ENCODE peak calls at places on chromosomes 5 and 9, in nine cellular contexts. G is PC-3, J is GM23248, X is endothelial cell of umbilical vein, O is fibroblast of lung, H is aorta, B is hepatocyte, P is PC-9, M is ascending aorta. F is an unnamed sample. For H3K4me1, the result is how much of the 10 kb centered on the place peaks cover.

GRCh38 chr9:94900222-94901018 is 173.9 kb downstream of the AOPEP start:
- DNase-seq in G (peak), J (peak), X (peak), O (peak), H (no peak), B (peak), P (peak), M (no peak), F (no peak)

GRCh38 chr9:15935661-15936315 is 382.9 kb downstream of the CCDC171 start:
- DNase-seq in G (no peak), J (peak), X (no peak), O (peak), H (no peak), B (no peak), P (no peak), M (no peak), F (no peak)

GRCh38 chr5:569868-570361 is 42.2 kb upstream of the CEP72 start:
- DNase-seq in G (no peak), J (no peak), X (no peak), O (no peak), H (peak), B (no peak), P (no peak), M (no peak), F (peak)

GRCh38 chr9:5524090-5524489 is 13.8 kb downstream of the PDCD1LG2 start:
- DNase-seq in G (no peak), J (no peak), X (no peak), O (no peak), H (no peak), B (no peak), P (no peak), M (no peak), F (no peak)

GRCh38 chr9:129493002-129493713 is 127.7 kb downstream of the C9orf50 start:
- DNase-seq in G (no peak), J (no peak), X (no peak), O (no peak), H (no peak), B (no peak), P (no peak), M (no peak), F (no peak)

GRCh38 chr9:135329571-135330306 is 149.8 kb upstream of the PPP1R26 start:
- DNase-seq in G (no peak), J (no peak), X (no peak), O (no peak), H (no peak), B (no peak), P (no peak), M (no peak), F (peak)

GRCh38 chr5:113183694-113184093 is 207.1 kb downstream of the DCP2 start:
- DNase-seq in G (no peak), J (no peak), X (no peak), O (no peak), H (no peak), B (no peak), P (no peak), M (no peak), F (no peak)

GRCh38 chr5:40681351-40682311 is 1.9 kb downstream of the PTGER4 start:
- DNase-seq in G (no peak), J (peak), X (peak), O (peak), H (peak), B (peak), P (no peak), M (no peak), F (peak)

GRCh38 chr9:134634667-134635230 is 6.9 kb upstream of the COL5A1 start:
- DNase-seq in G (no peak), J (no peak), X (no peak), O (no peak), H (no peak), B (no peak), P (no peak), M (no peak), F (peak)

GRCh38 chr5:181242031-181242451 is 1.7 kb downstream of the RACK1 start:
- DNase-seq in G (no peak), J (peak), X (no peak), O (no peak), H (peak), B (no peak), P (no peak), M (no peak), F (no peak)

GRCh38 chr5:181245427-181246275 is 1.9 kb upstream of the RACK1 start:
- DNase-seq in G (no peak), J (no peak), X (no peak), O (no peak), H (no peak), B (peak), P (no peak), M (no peak), F (no peak)

GRCh38 chr5:181241393-181241975 is 2.2 kb downstream of the RACK1 start:
- DNase-seq in G (peak), J (peak), X (peak), O (peak), H (peak), B (peak), P (peak), M (no peak), F (no peak)

GRCh38 chr5:181243020-181243520 is 636 bp downstream of the RACK1 start:
- DNase-seq in G (no peak), J (peak), X (peak), O (no peak), H (peak), B (peak), P (no peak), M (no peak), F (no peak)

DNA sequence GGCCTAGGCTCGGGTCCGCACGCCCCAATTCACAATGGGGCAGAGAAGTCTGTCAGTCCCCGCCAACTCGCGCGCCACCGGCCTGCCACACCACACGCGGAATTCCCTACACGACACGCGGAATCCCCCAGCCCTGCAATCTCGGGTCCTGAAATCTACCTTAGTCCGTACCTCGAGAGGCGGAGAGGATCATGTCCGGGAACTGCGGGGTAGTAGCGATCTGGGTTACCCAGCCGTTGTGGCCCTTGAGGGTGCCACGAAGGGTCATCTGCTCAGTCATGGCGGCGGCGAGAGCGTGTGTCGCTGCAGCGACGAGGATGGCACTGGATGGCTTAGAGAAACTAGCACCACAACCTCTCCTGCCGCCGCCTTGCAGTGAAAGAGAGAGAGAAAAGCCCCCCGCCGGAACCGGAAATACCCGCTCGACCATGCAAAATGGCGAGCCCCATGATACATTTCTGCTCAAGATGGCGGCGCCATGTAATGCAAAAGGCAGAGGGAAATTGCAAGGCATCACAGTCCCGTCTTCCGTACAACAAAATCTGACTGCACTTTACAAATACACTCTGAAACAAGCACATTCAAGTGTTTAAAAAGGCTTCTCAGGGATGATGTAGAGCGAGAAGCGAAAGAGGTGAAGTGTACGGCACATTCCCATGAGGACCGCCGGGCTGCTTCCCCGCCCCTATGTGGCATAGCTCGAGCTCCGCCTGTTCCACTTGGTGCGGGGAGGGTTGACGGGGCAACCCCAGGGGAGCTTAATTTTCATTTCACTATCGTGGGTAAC is at the start of gene RACK1:
- DNase-seq in G (peak), J (peak), X (peak), O (peak), H (peak), B (peak), P (no peak), M (no peak), F (peak)
- H3K4me1 ChIP-seq in G (under half), J (under half), X (under half), O (under half), H (under half), B (under half), P (under half), M (under half), F (half or more)

DNA sequence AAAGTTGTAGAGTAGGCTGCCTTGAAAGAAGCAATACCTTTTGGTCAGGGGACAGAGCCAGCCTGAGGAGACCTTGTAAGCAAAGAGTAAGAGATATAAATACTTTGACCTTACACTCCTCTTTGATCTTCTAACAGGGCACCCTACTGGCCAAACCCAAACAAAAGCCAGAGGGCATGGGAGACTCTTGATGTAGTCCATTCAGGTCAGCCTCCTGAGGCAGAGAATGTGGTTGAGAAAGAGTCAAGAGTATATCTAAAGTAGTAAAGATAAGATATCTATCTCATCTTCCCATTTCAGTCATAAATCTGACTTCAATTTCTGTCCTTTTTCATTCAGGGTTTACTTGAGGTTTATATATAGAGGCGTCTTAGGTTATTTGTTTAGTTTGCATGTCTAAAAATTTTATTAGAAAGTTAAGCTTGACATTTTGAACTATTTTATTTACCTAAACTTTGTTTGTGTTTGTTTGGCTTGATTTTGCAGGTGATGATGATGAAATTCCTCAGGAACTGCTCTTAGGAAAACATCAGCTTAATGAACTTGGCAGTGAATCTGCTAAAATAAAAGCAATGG is 125.7 kb downstream of the NIPBL start:
- DNase-seq in G (no peak), J (no peak), X (no peak), O (no peak), H (no peak), B (peak), P (no peak), M (no peak), F (no peak)
- H3K4me1 ChIP-seq in G (under half), J (under half), X (under half), O (under half), H (under half), B (under half), P (under half), M (under half), F (under half)

DNA sequence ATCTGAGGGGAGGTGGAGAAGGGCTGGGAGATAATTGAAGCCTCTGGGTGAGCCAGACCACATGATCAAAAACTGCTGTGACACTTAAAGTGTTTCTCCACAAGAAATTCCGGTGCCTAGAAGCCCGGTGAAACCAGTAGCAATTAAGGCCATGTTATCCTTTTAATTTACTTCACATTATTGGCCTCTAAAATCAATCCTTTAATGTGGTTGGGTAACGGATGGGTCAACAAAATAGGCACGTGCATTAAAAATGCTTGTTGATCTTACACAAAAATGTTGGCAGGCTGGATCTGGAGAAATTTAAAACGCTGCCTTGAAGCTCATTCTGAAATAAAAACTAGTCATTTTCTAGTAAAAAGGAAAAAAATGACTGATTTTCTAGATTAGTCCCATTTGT is 10.7 kb downstream of the SEMA6A start:
- DNase-seq in G (no peak), J (no peak), X (no peak), O (no peak), H (no peak), B (no peak), P (no peak), M (no peak), F (no peak)
- H3K4me1 ChIP-seq in G (under half), J (under half), X (under half), O (under half), H (under half), B (under half), P (under half), M (under half), F (under half)

GRCh38 chr5:172872997-172873491 is 39.0 kb downstream of the ERGIC1 start:
- DNase-seq in G (no peak), J (peak), X (peak), O (peak), H (peak), B (peak), P (no peak), M (peak), F (no peak)

GRCh38 chr5:172871982-172872381 is 37.9 kb downstream of the ERGIC1 start:
- DNase-seq in G (no peak), J (peak), X (peak), O (peak), H (no peak), B (no peak), P (no peak), M (no peak), F (no peak)

GRCh38 chr5:172874647-172875371 is 40.8 kb downstream of the ERGIC1 start:
- DNase-seq in G (no peak), J (no peak), X (no peak), O (no peak), H (no peak), B (no peak), P (no peak), M (no peak), F (no peak)

GRCh38 chr5:172871561-172871960 is 37.5 kb downstream of the ERGIC1 start:
- DNase-seq in G (no peak), J (no peak), X (no peak), O (no peak), H (no peak), B (no peak), P (no peak), M (no peak), F (no peak)

GRCh38 chr5:172873513-172873912 is 39.5 kb downstream of the ERGIC1 start:
- DNase-seq in G (no peak), J (no peak), X (no peak), O (no peak), H (no peak), B (no peak), P (no peak), M (no peak), F (no peak)
- H3K4me1 ChIP-seq in G (under half), J (half or more), X (half or more), O (half or more), H (under half), B (under half), P (under half), M (half or more), F (half or more)

DNA sequence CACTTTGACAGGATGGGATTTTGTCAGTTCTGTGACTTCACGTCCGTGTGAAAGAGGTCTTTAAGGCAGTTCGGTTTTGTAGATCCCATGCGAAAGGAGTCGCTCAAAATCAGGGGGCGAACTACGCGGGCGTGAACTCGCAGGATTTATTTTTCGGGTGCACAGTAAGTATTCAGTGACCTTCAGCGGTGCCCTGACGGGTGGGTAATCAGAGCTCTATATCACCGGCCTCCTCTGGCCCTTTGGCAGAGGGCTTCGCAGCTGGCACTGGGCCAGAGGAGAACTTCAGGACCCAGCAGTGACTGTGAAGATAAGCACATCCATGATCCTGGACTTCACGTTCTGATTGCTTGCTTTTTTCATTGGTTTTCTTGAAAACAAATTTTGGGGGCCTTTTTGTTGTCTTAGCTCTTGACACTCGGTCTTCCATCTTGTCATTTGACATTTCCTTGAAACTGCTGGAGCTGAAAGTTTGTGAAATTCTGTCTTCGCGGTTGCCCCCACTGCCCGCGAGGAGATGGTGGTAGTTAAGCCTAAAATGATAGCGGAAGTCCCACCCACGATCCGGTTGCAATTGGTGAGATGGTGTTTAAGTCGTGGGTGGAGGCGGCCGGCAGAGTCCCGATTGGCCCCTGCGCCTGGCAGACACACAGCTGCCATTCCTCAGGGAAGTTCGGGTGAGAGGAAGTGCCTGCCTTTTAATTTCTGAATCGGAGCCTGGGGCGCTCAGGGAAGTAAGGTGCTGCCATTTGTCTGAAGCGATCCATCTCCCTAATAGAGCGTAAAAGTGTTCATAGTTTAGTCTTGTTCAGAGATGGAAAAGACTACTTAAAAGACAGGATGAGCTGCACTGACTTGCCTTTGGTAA is at the start of gene FAM120AOS:
- DNase-seq in G (peak), J (peak), X (peak), O (peak), H (peak), B (peak), P (peak), M (peak), F (peak)
- H3K4me1 ChIP-seq in G (under half), J (under half), X (under half), O (under half), H (under half), B (under half), P (under half), M (under half), F (half or more)